ENCODE peak calls at places on chromosomes 13 and 19, in six cellular contexts. N is A549, J is endothelial cell of umbilical vein, W is HepG2, B is K562, I is GM12878. O is an unnamed sample.

GRCh38 chr19:18357442-18358264 is 17.3 kb downstream of the PGPEP1 start:
- DNase-seq in N (no peak), J (no peak), W (peak), B (no peak), I (no peak), O (no peak)

GRCh38 chr13:54879036-54879435 is 1850.4 kb downstream of the OLFM4 start:
- DNase-seq in N (no peak), J (no peak), W (no peak), B (no peak), I (no peak), O (peak)

GRCh38 chr19:11382898-11383705 is 1.0 kb downstream of the EPOR start:
- DNase-seq in N (peak), J (peak), W (peak), B (peak), I (no peak), O (peak)

GRCh38 chr19:48419158-48419920 is 25.9 kb downstream of the GRIN2D start:
- DNase-seq in N (no peak), J (peak), W (no peak), B (peak), I (peak), O (peak)

GRCh38 chr13:38990693-38991092 is at the start of gene STOML3:
- DNase-seq in N (no peak), J (peak), W (no peak), B (no peak), I (no peak), O (no peak)

GRCh38 chr13:71242191-71242590 is 624.8 kb downstream of the DACH1 start:
- DNase-seq in N (no peak), J (peak), W (no peak), B (no peak), I (no peak), O (no peak)

GRCh38 chr19:44876930-44877530 is 14.0 kb upstream of the TOMM40 start:
- DNase-seq in N (no peak), J (no peak), W (no peak), B (no peak), I (no peak), O (no peak)

GRCh38 chr19:46213156-46213555 is 16.4 kb upstream of the IGFL1 start:
- DNase-seq in N (no peak), J (no peak), W (no peak), B (no peak), I (no peak), O (no peak)

GRCh38 chr19:48992571-48993174 is 436 bp downstream of the GYS1 start:
- DNase-seq in N (no peak), J (no peak), W (no peak), B (no peak), I (no peak), O (no peak)

GRCh38 chr13:79776538-79776937 is 295.6 kb downstream of the NDFIP2 start:
- DNase-seq in N (no peak), J (no peak), W (no peak), B (no peak), I (no peak), O (peak)

GRCh38 chr13:33069365-33069764 is 53.1 kb downstream of the KL start:
- DNase-seq in N (no peak), J (peak), W (no peak), B (peak), I (no peak), O (peak)

GRCh38 chr13:67736646-67737420 is 506.7 kb upstream of the PCDH9 start:
- DNase-seq in N (peak), J (no peak), W (peak), B (no peak), I (no peak), O (peak)

GRCh38 chr19:750640-751423 is at the start of gene MISP:
- DNase-seq in N (peak), J (no peak), W (no peak), B (no peak), I (no peak), O (no peak)

GRCh38 chr13:109226631-109227030 is 559.8 kb downstream of the IRS2 start:
- DNase-seq in N (no peak), J (no peak), W (no peak), B (no peak), I (no peak), O (no peak)

GRCh38 chr13:67238277-67238859 is 8.2 kb upstream of the PCDH9 start:
- DNase-seq in N (no peak), J (peak), W (peak), B (peak), I (no peak), O (peak)

GRCh38 chr13:33369073-33369472 is 83.5 kb upstream of the STARD13 start:
- DNase-seq in N (no peak), J (no peak), W (no peak), B (no peak), I (no peak), O (no peak)

GRCh38 chr19:28519950-28520861 is 692.7 kb downstream of the UQCRFS1 start:
- DNase-seq in N (no peak), J (no peak), W (no peak), B (no peak), I (no peak), O (no peak)

GRCh38 chr13:112968910-112969691 is at the start of gene MCF2L:
- DNase-seq in N (peak), J (peak), W (peak), B (no peak), I (no peak), O (no peak)

GRCh38 chr19:54247106-54247930 is 4.7 kb upstream of the LILRA6 start:
- DNase-seq in N (no peak), J (no peak), W (no peak), B (no peak), I (no peak), O (no peak)

GRCh38 chr19:14381689-14382474 is 638 bp downstream of the ADGRE5 start:
- DNase-seq in N (no peak), J (no peak), W (no peak), B (peak), I (no peak), O (peak)

GRCh38 chr13:111116830-111117229 is 1.7 kb downstream of the ARHGEF7 start:
- DNase-seq in N (no peak), J (no peak), W (no peak), B (no peak), I (no peak), O (no peak)

GRCh38 chr13:87356314-87356713 is 314.9 kb upstream of the SLITRK5 start:
- DNase-seq in N (no peak), J (no peak), W (no peak), B (no peak), I (no peak), O (no peak)

GRCh38 chr13:35909837-35910236 is 221.3 kb downstream of the DCLK1 start:
- DNase-seq in N (no peak), J (no peak), W (no peak), B (no peak), I (no peak), O (no peak)

GRCh38 chr19:15563325-15563794 is 51.7 kb upstream of the CYP4F8 start:
- DNase-seq in N (no peak), J (no peak), W (peak), B (peak), I (no peak), O (peak)

GRCh38 chr13:91539458-91540156 is 141.2 kb downstream of the GPC5 start:
- DNase-seq in N (no peak), J (no peak), W (no peak), B (peak), I (no peak), O (no peak)

GRCh38 chr13:77896536-77896935 is 22.1 kb downstream of the EDNRB start:
- DNase-seq in N (no peak), J (peak), W (no peak), B (no peak), I (no peak), O (no peak)

GRCh38 chr19:52453324-52454094 is at the start of gene ZNF578:
- DNase-seq in N (no peak), J (peak), W (no peak), B (peak), I (no peak), O (no peak)

GRCh38 chr13:95924389-95924994 is 128.7 kb downstream of the UGGT2 start:
- DNase-seq in N (peak), J (peak), W (peak), B (no peak), I (no peak), O (peak)

GRCh38 chr19:49656456-49657109 is 9.1 kb downstream of the IRF3 start:
- DNase-seq in N (no peak), J (no peak), W (no peak), B (no peak), I (no peak), O (no peak)

GRCh38 chr19:932647-933552 is 7.1 kb downstream of the ARID3A start:
- DNase-seq in N (no peak), J (no peak), W (no peak), B (no peak), I (no peak), O (peak)

GRCh38 chr13:40109324-40109958 is 454.0 kb downstream of the COG6 start:
- DNase-seq in N (peak), J (no peak), W (no peak), B (no peak), I (no peak), O (peak)

GRCh38 chr13:50969691-50970090 is 60.1 kb downstream of the RNASEH2B start:
- DNase-seq in N (no peak), J (no peak), W (peak), B (no peak), I (no peak), O (no peak)

GRCh38 chr13:73608157-73608516 is 526.1 kb downstream of the KLF12 start:
- DNase-seq in N (no peak), J (no peak), W (no peak), B (no peak), I (no peak), O (no peak)

GRCh38 chr19:39223703-39224279 is 19.7 kb upstream of the SYCN start:
- DNase-seq in N (peak), J (peak), W (no peak), B (peak), I (no peak), O (peak)

GRCh38 chr19:38035515-38036495 is 128.8 kb downstream of the SIPA1L3 start:
- DNase-seq in N (no peak), J (no peak), W (peak), B (no peak), I (no peak), O (no peak)

GRCh38 chr19:38039966-38040365 is 133.0 kb downstream of the SIPA1L3 start:
- DNase-seq in N (peak), J (peak), W (no peak), B (no peak), I (no peak), O (no peak)

GRCh38 chr19:38034153-38034835 is 127.3 kb downstream of the SIPA1L3 start:
- DNase-seq in N (no peak), J (no peak), W (no peak), B (no peak), I (no peak), O (peak)

GRCh38 chr19:38036707-38037106 is 129.7 kb downstream of the SIPA1L3 start:
- DNase-seq in N (no peak), J (no peak), W (no peak), B (no peak), I (no peak), O (no peak)

GRCh38 chr19:38037151-38037611 is 130.2 kb downstream of the SIPA1L3 start:
- DNase-seq in N (no peak), J (no peak), W (no peak), B (no peak), I (no peak), O (no peak)
- TF ChIP-seq MYC in N (no peak), J (no peak), W (no peak), B (no peak), I (no peak), O (no peak)

GRCh38 chr19:57706346-57706745 is 2.7 kb downstream of the ZNF154 start:
- DNase-seq in N (no peak), J (no peak), W (no peak), B (no peak), I (no peak), O (no peak)

GRCh38 chr19:57709616-57710015 is 612 bp upstream of the ZNF154 start:
- DNase-seq in N (no peak), J (no peak), W (no peak), B (no peak), I (no peak), O (no peak)

GRCh38 chr19:57712222-57712621 is 3.2 kb upstream of the ZNF154 start:
- DNase-seq in N (no peak), J (no peak), W (no peak), B (no peak), I (no peak), O (no peak)

DNA sequence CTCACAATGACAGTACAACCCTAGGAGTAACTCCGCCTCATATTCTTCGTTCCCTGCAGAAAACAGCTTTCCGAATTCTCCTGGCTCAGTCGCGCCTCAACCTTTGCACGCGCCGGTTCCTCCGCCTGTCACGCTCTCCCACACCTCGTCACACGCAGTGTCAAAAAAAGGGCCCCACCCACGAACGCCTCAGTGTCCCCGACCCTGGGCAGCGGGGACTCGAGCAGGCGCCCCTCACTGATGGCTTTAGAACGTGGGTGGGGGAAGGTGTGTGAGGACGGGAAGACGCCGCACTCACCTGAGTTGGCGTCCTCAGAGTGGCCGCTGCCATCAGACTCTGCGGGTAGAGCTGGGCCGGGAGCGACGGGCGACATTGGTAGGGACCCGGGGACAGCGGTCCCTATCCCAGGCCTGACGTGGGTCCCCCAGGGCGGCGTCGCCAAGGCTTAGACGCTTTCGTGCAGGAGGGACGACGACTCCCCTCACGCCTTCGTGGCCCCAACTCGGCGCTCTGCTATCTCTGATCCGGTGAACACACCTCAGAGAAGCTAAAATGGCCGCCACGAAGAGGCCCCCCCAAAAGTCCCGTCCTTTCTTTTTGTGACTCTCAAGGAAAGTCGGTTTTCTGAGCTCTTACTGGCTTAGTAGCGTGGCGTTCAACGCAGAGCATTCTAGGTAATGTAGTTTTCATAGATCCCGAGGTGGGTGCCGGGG is at the start of gene ZNF154:
- DNase-seq in N (no peak), J (peak), W (no peak), B (no peak), I (no peak), O (no peak)
- H3K4me3 ChIP-seq in N (no peak), J (peak), W (no peak), B (no peak), I (peak), O (no peak)

GRCh38 chr13:27967736-27968315 is 1.3 kb downstream of the CDX2 start:
- DNase-seq in N (no peak), J (no peak), W (no peak), B (no peak), I (no peak), O (no peak)
- TF ChIP-seq MYC in N (no peak), J (no peak), W (no peak), B (no peak), I (no peak), O (no peak)

DNA sequence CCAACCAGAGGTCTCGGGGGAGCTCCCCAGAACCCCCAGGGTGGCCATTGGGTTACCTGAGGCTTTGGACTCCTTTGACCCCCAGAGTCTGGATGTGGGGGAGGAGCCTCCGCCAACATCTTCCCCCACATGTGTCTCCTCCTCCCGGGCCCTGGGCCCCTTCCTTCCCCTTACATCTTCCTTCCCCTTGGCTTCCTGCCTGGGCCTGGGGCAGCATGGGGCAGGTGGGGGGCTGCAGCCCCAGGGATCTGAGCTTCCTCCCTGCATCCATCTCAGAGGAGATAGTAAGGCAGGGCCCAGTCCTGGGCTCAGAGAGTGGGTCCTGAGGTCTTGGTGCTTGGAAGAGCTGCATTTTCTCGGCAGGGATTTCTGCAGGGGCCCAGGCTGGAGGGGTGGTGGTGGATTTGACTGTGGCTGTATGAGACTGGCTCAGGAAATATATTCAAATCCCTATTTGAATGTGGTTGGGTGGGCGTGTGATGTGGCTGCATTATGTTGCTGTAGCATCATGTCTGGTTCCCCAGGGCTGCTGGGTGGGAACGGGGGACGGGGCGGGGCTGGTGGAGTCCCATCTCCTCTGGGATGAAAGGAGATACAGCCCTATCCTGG is 919 bp downstream of the VAV1 start:
- DNase-seq in N (no peak), J (no peak), W (no peak), B (no peak), I (peak), O (peak)
- H3K4me3 ChIP-seq in N (no peak), J (no peak), W (no peak), B (peak), I (peak), O (peak)